ENCODE peak calls at places on chromosomes 5 and 9, in nine cellular contexts. I is effector memory CD4-positive, alpha-beta T cell; U is spleen; H is heart right ventricle; J is cardiac muscle cell; P is AG04450; B is HepG2; M is GM23248; D is A549. G is an unnamed sample. For H3K9me3, the result is how much of the 10 kb centered on the place peaks cover.

GRCh38 chr5:65663804-65664521 is 39.1 kb downstream of the SHLD3 start:
- DNase-seq in I (no peak), U (no peak), H (no peak), J (peak), P (no peak), B (no peak), M (peak), D (peak), G (no peak)

GRCh38 chr5:127320032-127320945 is 29.7 kb downstream of the MEGF10 start:
- DNase-seq in I (no peak), U (no peak), H (no peak), J (peak), P (no peak), B (no peak), M (peak), D (no peak), G (no peak)

GRCh38 chr9:13324988-13325387 is 45.5 kb upstream of the MPDZ start:
- DNase-seq in I (no peak), U (no peak), H (no peak), J (peak), P (no peak), B (no peak), M (peak), D (no peak), G (no peak)

GRCh38 chr5:124040799-124041198 is 528.8 kb downstream of the CSNK1G3 start:
- DNase-seq in I (no peak), U (no peak), H (peak), J (peak), P (no peak), B (no peak), M (peak), D (no peak), G (no peak)

GRCh38 chr5:132414634-132415377 is 45.3 kb downstream of the SLC22A5 start:
- DNase-seq in I (no peak), U (no peak), H (no peak), J (peak), P (no peak), B (peak), M (peak), D (peak), G (no peak)

GRCh38 chr9:74765572-74765971 is 122.1 kb downstream of the TRPM6 start:
- DNase-seq in I (no peak), U (no peak), H (no peak), J (peak), P (no peak), B (no peak), M (no peak), D (no peak), G (no peak)

GRCh38 chr5:114176356-114176755 is 185.5 kb upstream of the KCNN2 start:
- DNase-seq in I (no peak), U (no peak), H (no peak), J (peak), P (no peak), B (no peak), M (no peak), D (no peak), G (no peak)

GRCh38 chr9:7111413-7111812 is 353.6 kb downstream of the KDM4C start:
- DNase-seq in I (no peak), U (no peak), H (no peak), J (no peak), P (no peak), B (no peak), M (no peak), D (no peak), G (no peak)

GRCh38 chr5:5323551-5323950 is 98.9 kb upstream of the ICE1 start:
- DNase-seq in I (no peak), U (no peak), H (no peak), J (no peak), P (no peak), B (no peak), M (no peak), D (no peak), G (no peak)

GRCh38 chr5:78637468-78637867 is 11.1 kb downstream of the LHFPL2 start:
- DNase-seq in I (no peak), U (no peak), H (no peak), J (no peak), P (no peak), B (no peak), M (no peak), D (no peak), G (no peak)

GRCh38 chr5:59249726-59250125 is 643.8 kb downstream of the PDE4D start:
- DNase-seq in I (no peak), U (no peak), H (no peak), J (no peak), P (no peak), B (no peak), M (no peak), D (no peak), G (no peak)

GRCh38 chr5:138573949-138574670 is 1.1 kb downstream of the HSPA9 start:
- DNase-seq in I (no peak), U (no peak), H (no peak), J (no peak), P (no peak), B (no peak), M (peak), D (no peak), G (no peak)

GRCh38 chr5:141260458-141261237 is 15.5 kb downstream of the PCDHB15 start:
- DNase-seq in I (no peak), U (no peak), H (no peak), J (peak), P (no peak), B (no peak), M (peak), D (peak), G (no peak)
- H3K9me3 ChIP-seq in I (half or more), U (half or more), H (half or more), J (under half), P (under half), B (half or more), M (under half), D (half or more), G (half or more)

GRCh38 chr5:102762828-102763227 is 7.7 kb downstream of the PAM start:
- DNase-seq in I (no peak), U (no peak), H (no peak), J (no peak), P (no peak), B (no peak), M (peak), D (no peak), G (no peak)
- H3K4me3 ChIP-seq in I (no peak), U (no peak), H (no peak), J (no peak), P (no peak), B (no peak), M (peak), D (no peak), G (no peak)

DNA sequence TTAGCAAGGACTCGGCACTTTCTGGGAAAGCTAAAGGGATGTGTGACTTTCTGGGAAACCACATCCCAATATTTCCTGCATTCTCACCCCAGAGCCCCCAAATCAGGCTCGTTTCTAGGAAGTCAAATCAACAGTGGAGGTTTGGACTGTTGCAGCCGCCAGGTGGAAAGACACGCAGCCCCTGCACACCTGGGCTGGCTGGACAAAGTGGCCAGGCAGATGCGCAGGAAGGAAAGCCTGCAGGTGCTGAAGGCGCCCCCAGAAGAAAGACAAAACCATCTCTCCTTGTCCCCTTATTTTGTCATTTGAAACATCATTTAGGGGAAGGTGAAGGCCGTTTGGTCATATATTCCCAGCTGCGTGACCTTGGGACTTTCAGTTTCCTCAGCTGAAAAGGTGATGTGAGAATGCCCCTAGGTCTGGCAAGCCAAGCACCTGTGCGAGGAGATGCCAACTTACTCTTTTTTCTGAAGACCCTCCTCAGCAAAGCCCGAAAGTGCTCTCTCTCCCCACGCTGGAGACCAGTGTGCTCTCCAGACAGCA is 97.9 kb upstream of the CPEB4 start:
- DNase-seq in I (no peak), U (no peak), H (no peak), J (no peak), P (no peak), B (no peak), M (no peak), D (no peak), G (no peak)
- H3K27ac ChIP-seq in I (no peak), U (peak), H (no peak), J (no peak), P (no peak), B (no peak), M (no peak), D (peak), G (no peak)

GRCh38 chr5:141196363-141196762 is 3.1 kb upstream of the PCDHB11 start:
- DNase-seq in I (no peak), U (no peak), H (no peak), J (no peak), P (no peak), B (no peak), M (no peak), D (no peak), G (no peak)

DNA sequence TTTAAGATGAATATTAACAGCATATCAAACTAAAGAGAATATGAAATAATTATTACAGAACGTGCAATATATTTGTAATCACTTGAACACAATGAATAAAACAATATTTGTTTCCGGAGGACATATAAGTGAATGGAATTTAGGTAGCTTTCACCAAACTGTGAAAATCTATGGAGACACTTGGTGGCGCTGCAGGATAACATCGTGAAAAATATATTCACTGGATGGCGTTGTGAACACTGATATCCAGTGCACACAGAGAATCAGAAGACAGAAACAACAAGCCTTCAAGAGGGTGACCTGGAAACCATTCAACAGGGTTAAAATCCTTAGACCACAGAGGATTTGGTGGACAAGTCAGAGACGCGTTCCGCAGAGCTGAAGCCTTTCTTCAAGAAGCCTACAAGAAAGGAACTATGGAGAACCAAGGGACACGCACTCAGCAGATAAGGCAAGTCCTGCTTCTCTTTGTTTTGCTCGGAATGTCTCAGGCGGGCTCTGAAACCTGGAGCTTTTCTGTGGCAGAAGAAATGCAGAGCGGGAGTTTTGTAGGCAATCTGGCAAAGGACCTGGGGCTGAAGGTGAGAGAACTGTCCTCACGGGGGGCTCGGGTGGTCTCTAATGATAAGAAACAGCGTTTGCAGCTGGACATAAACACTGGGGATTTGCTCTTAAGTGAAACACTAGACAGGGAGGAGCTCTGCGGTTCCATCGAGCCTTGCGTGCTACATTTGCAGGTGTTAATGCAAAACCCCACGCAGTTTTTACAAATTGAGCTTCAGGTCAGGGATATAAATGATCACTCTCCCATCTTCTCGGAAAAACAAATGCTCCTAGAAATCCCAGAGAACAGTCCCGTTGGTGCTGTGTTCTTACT is at the start of gene PCDHB11:
- DNase-seq in I (no peak), U (no peak), H (no peak), J (no peak), P (no peak), B (peak), M (peak), D (peak), G (no peak)
- H3K9me3 ChIP-seq in I (under half), U (half or more), H (half or more), J (under half), P (under half), B (under half), M (under half), D (under half), G (under half)

GRCh38 chr5:39414429-39414828 is 10.4 kb downstream of the DAB2 start:
- DNase-seq in I (no peak), U (no peak), H (no peak), J (no peak), P (no peak), B (no peak), M (peak), D (no peak), G (no peak)
- H3K4me3 ChIP-seq in I (no peak), U (no peak), H (no peak), J (no peak), P (no peak), B (no peak), M (peak), D (no peak), G (no peak)

GRCh38 chr5:150492621-150493020 is 15.3 kb upstream of the NDST1 start:
- DNase-seq in I (no peak), U (no peak), H (no peak), J (no peak), P (no peak), B (no peak), M (peak), D (peak), G (peak)
- H3K27ac ChIP-seq in I (no peak), U (peak), H (no peak), J (peak), P (peak), B (no peak), M (peak), D (peak), G (peak)

GRCh38 chr5:179120421-179120861 is 60.3 kb downstream of the ZNF354C start:
- DNase-seq in I (no peak), U (peak), H (no peak), J (no peak), P (no peak), B (no peak), M (no peak), D (no peak), G (no peak)
- H3K9me3 ChIP-seq in I (under half), U (under half), H (under half), J (under half), P (half or more), B (under half), M (under half), D (under half), G (under half)

GRCh38 chr9:130265431-130266235 is at the start of gene HMCN2:
- DNase-seq in I (no peak), U (peak), H (peak), J (peak), P (no peak), B (no peak), M (peak), D (no peak), G (no peak)
- H3K4me3 ChIP-seq in I (no peak), U (no peak), H (peak), J (peak), P (no peak), B (no peak), M (no peak), D (peak), G (no peak)

DNA sequence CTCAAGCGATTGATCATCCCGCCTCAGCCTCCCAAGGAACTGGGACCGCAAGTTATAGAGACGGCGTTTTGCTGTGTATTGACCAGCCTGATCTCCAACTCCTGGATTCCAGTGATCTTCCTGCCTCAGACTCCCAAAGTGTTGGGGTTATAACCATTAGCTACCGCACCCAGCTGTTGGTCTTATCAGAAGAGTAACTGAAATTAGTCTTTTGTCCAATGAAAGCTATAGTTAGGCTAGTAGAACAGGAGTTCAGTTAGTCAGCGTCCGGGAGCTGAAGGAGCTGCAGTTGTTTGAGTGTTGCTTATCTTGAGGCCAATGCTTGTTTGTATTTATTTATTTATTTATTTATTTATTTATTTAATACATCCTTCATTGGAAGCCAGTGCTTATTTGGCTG is 3.2 kb upstream of the MIGA2 start:
- DNase-seq in I (no peak), U (no peak), H (no peak), J (no peak), P (no peak), B (no peak), M (no peak), D (no peak), G (no peak)
- H3K27ac ChIP-seq in I (no peak), U (no peak), H (no peak), J (no peak), P (no peak), B (no peak), M (no peak), D (no peak), G (no peak)